ENCODE peak calls at places on chromosomes 3 and 15, in ten cellular contexts. G is activated CD4-positive, alpha-beta T cell treated with anti-CD3 and anti-CD28 coated beads, Interleukin-2, amount 10 ng/mL, durations not matched to agents 7 days and 5 days; N is iPS-NIHi11; C is mucosa of gallbladder; U is Peyer's patch; D is stimulated activated effector memory CD8-positive, alpha-beta T cell treated with anti-CD3 and anti-CD28 coated beads, Interleukin-12 subunit alpha, Interleukin-12 subunit beta, amount 100 ng/mL, for 72 hours; Z is HEK293T; M is NCI-H2171 treated with DMSO at 0.1 percent for 48 hours; K is non-pigmented ciliary epithelial cell; R is stimulated activated CD4-positive, alpha-beta T cell treated with anti-CD3 and anti-CD28 coated beads, Interleukin-15, amount 100 ng/mL, for 1 hour. O is an unnamed sample.

GRCh38 chr15:48182749-48183148 is 4.7 kb upstream of the MYEF2 start:
- DNase-seq in G (no peak), N (no peak), C (no peak), U (no peak), D (no peak), Z (no peak), M (no peak), K (no peak), R (no peak), O (no peak)

GRCh38 chr3:54557538-54558419 is 370.1 kb downstream of the LRTM1 start:
- DNase-seq in G (no peak), N (no peak), C (peak), U (no peak), D (no peak), Z (no peak), M (no peak), K (no peak), R (no peak), O (no peak)

GRCh38 chr15:70628542-70628941 is 134.8 kb downstream of the UACA start:
- DNase-seq in G (no peak), N (no peak), C (no peak), U (no peak), D (no peak), Z (no peak), M (no peak), K (no peak), R (no peak), O (no peak)

GRCh38 chr15:91988071-91988470 is 134.6 kb downstream of the SLCO3A1 start:
- DNase-seq in G (no peak), N (no peak), C (no peak), U (no peak), D (no peak), Z (no peak), M (no peak), K (no peak), R (no peak), O (no peak)

GRCh38 chr15:49064281-49064653 is 18.0 kb upstream of the SECISBP2L start:
- DNase-seq in G (no peak), N (no peak), C (no peak), U (no peak), D (no peak), Z (no peak), M (no peak), K (no peak), R (no peak), O (no peak)

GRCh38 chr3:194178693-194179092 is 42.7 kb downstream of the HES1 start:
- DNase-seq in G (no peak), N (no peak), C (no peak), U (no peak), D (no peak), Z (no peak), M (no peak), K (no peak), R (no peak), O (no peak)

GRCh38 chr3:127791221-127791913 is 30.9 kb downstream of the MGLL start:
- DNase-seq in G (peak), N (peak), C (no peak), U (peak), D (no peak), Z (peak), M (peak), K (no peak), R (no peak), O (peak)

GRCh38 chr15:90143176-90143655 is 40.9 kb upstream of the IDH2 start:
- DNase-seq in G (peak), N (peak), C (peak), U (peak), D (peak), Z (peak), M (peak), K (no peak), R (peak), O (peak)

GRCh38 chr3:177538064-177538742 is 340.9 kb upstream of the TBL1XR1 start:
- DNase-seq in G (no peak), N (no peak), C (no peak), U (no peak), D (no peak), Z (no peak), M (no peak), K (no peak), R (no peak), O (peak)

GRCh38 chr15:93088200-93088980 is 621 bp downstream of the RGMA start:
- DNase-seq in G (peak), N (peak), C (no peak), U (no peak), D (peak), Z (peak), M (peak), K (no peak), R (no peak), O (no peak)

GRCh38 chr3:56303508-56303907 is 164.8 kb downstream of the ERC2 start:
- DNase-seq in G (no peak), N (peak), C (peak), U (no peak), D (no peak), Z (peak), M (no peak), K (no peak), R (no peak), O (peak)

GRCh38 chr15:55398243-55398642 is 9.9 kb downstream of the CCPG1 start:
- DNase-seq in G (no peak), N (no peak), C (no peak), U (no peak), D (no peak), Z (no peak), M (no peak), K (no peak), R (no peak), O (no peak)

GRCh38 chr3:197465197-197465995 is 90.4 kb downstream of the BDH1 start:
- DNase-seq in G (no peak), N (no peak), C (no peak), U (no peak), D (no peak), Z (no peak), M (no peak), K (no peak), R (no peak), O (no peak)

GRCh38 chr15:64046347-64047153 is at the start of gene DAPK2:
- DNase-seq in G (peak), N (peak), C (peak), U (peak), D (peak), Z (peak), M (peak), K (no peak), R (peak), O (peak)

GRCh38 chr3:151362798-151363197 is 21.8 kb downstream of the P2RY12 start:
- DNase-seq in G (no peak), N (no peak), C (no peak), U (no peak), D (no peak), Z (no peak), M (no peak), K (no peak), R (no peak), O (no peak)

GRCh38 chr3:148280623-148281242 is 417.0 kb upstream of the AGTR1 start:
- DNase-seq in G (no peak), N (no peak), C (no peak), U (no peak), D (no peak), Z (no peak), M (no peak), K (no peak), R (no peak), O (no peak)

GRCh38 chr3:192835818-192836468 is 81.7 kb downstream of the MB21D2 start:
- DNase-seq in G (no peak), N (no peak), C (no peak), U (no peak), D (no peak), Z (no peak), M (no peak), K (no peak), R (no peak), O (no peak)

GRCh38 chr3:115800489-115801080 is 177.3 kb downstream of the GAP43 start:
- DNase-seq in G (no peak), N (no peak), C (no peak), U (no peak), D (no peak), Z (no peak), M (no peak), K (no peak), R (no peak), O (peak)

GRCh38 chr15:64874131-64874530 is 32.4 kb downstream of the PLEKHO2 start:
- DNase-seq in G (no peak), N (no peak), C (no peak), U (no peak), D (no peak), Z (no peak), M (no peak), K (no peak), R (no peak), O (no peak)

GRCh38 chr15:25171856-25172687 is 217.3 kb downstream of the SNRPN start:
- DNase-seq in G (no peak), N (no peak), C (no peak), U (peak), D (no peak), Z (no peak), M (no peak), K (no peak), R (no peak), O (no peak)

GRCh38 chr3:172777901-172778300 is 27.4 kb downstream of the ECT2 start:
- DNase-seq in G (no peak), N (no peak), C (no peak), U (no peak), D (no peak), Z (no peak), M (no peak), K (no peak), R (no peak), O (no peak)

GRCh38 chr3:30779686-30780287 is 114.7 kb downstream of the GADL1 start:
- DNase-seq in G (peak), N (peak), C (no peak), U (peak), D (no peak), Z (peak), M (no peak), K (no peak), R (no peak), O (peak)

GRCh38 chr3:194220776-194221735 is 85.1 kb downstream of the HES1 start:
- DNase-seq in G (no peak), N (no peak), C (no peak), U (no peak), D (no peak), Z (no peak), M (no peak), K (no peak), R (no peak), O (no peak)

GRCh38 chr3:114424337-114424736 is 130.5 kb downstream of the TIGIT start:
- DNase-seq in G (no peak), N (no peak), C (no peak), U (no peak), D (no peak), Z (no peak), M (no peak), K (no peak), R (no peak), O (no peak)

GRCh38 chr15:73346735-73347312 is 21.9 kb downstream of the HCN4 start:
- DNase-seq in G (peak), N (peak), C (peak), U (peak), D (peak), Z (peak), M (no peak), K (no peak), R (peak), O (peak)

GRCh38 chr3:30607032-30607833 is 832 bp downstream of the TGFBR2 start:
- DNase-seq in G (peak), N (peak), C (peak), U (peak), D (peak), Z (peak), M (no peak), K (no peak), R (peak), O (peak)

GRCh38 chr3:21260507-21260906 is 490.5 kb downstream of the ZNF385D start:
- DNase-seq in G (no peak), N (no peak), C (no peak), U (no peak), D (no peak), Z (no peak), M (peak), K (no peak), R (no peak), O (no peak)

O was measured in myocyte.